ENCODE peak calls at places on chromosomes 3 and 15, in five cellular contexts. I is neural progenitor cell; A is epithelial cell of esophagus; J is transverse colon; F is CD8-positive, alpha-beta T cell. N is an unnamed sample.

GRCh38 chr3:138046084-138046483 is 36.1 kb downstream of the CLDN18 start:
- DNase-seq in F (no peak), J (no peak), A (no peak), I (no peak), N (no peak)

GRCh38 chr15:51332211-51333147 is 5.9 kb downstream of the CYP19A1 start:
- DNase-seq in J (no peak), A (peak; percentile 61), I (no peak), F (no peak), N (no peak)

GRCh38 chr3:8627541-8627940 is 17.1 kb downstream of the SSUH2 start:
- DNase-seq in J (no peak), F (no peak), I (no peak), A (no peak), N (no peak)

GRCh38 chr3:31610700-31611275 is 78.1 kb downstream of the STT3B start:
- DNase-seq in J (no peak), F (no peak), A (peak; percentile 56), I (peak; percentile 28), N (no peak)

GRCh38 chr3:183385698-183386590 is 42.5 kb downstream of the MCF2L2 start:
- DNase-seq in A (peak; percentile 80), I (peak; percentile 81), F (peak; percentile 18), J (peak; percentile 61), N (no peak)

GRCh38 chr3:48928679-48929078 is 10.0 kb downstream of the ARIH2 start:
- DNase-seq in J (no peak), A (no peak), F (no peak), I (no peak), N (no peak)

GRCh38 chr15:74845208-74845568 is 2.2 kb upstream of the ULK3 start:
- DNase-seq in A (no peak), I (no peak), J (no peak), F (peak; percentile 19), N (no peak)

GRCh38 chr3:166488977-166489672 is 651.9 kb upstream of the BCHE start:
- DNase-seq in I (no peak), F (no peak), J (no peak), A (no peak), N (no peak)

GRCh38 chr3:141561426-141562034 is 74.7 kb downstream of the RASA2 start:
- DNase-seq in F (no peak), I (peak; percentile 62), J (peak; percentile 11), A (peak; percentile 73), N (no peak)

GRCh38 chr3:140147965-140148490 is 213.0 kb downstream of the CLSTN2 start:
- DNase-seq in I (no peak), A (no peak), F (no peak), J (no peak), N (no peak)

GRCh38 chr3:58101499-58102370 is 93.5 kb downstream of the FLNB start:
- DNase-seq in A (no peak), J (no peak), F (no peak), I (no peak), N (no peak)

GRCh38 chr15:38440353-38441129 is 13.4 kb upstream of the FAM98B start:
- DNase-seq in J (peak; percentile 33), F (no peak), A (peak; percentile 83), I (peak; percentile 58), N (no peak)

GRCh38 chr3:141051641-141052569 is 758 bp downstream of the SPSB4 start:
- DNase-seq in J (no peak), I (peak; percentile 85), A (no peak), F (no peak), N (no peak)

GRCh38 chr15:25738171-25738792 is 124.8 kb downstream of the ATP10A start:
- DNase-seq in I (no peak), J (no peak), F (no peak), A (peak; percentile 2), N (no peak)

GRCh38 chr3:38521391-38521987 is 25.3 kb downstream of the EXOG start:
- DNase-seq in I (peak; percentile 78), F (peak; percentile 24), A (peak; percentile 75), J (peak; percentile 68), N (no peak)

DNA sequence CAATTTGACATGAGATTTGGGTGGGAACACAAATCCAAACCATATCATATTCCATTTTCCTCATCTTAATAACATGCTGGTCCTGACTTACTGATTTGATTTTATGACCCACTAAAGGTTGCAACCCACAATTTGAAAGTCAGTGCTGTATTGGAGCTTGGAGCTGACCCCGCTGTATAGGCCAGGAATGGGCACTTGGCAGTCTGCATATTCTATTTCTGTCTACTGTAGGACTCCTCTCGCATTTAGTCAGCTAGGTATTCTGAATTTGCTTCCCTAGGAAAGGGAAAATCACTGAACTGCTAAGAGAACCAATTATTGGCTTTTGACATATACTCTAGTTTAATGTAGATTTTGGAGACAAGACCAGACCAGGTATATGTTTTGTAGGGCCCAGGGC is 157.0 kb downstream of the MFSD1 start:
- DNase-seq in I (no peak), J (no peak), A (no peak), F (no peak), N (no peak)
- TF ChIP-seq CTCF in I (no peak), J (no peak), A (no peak), F (no peak), N (no peak)

DNA sequence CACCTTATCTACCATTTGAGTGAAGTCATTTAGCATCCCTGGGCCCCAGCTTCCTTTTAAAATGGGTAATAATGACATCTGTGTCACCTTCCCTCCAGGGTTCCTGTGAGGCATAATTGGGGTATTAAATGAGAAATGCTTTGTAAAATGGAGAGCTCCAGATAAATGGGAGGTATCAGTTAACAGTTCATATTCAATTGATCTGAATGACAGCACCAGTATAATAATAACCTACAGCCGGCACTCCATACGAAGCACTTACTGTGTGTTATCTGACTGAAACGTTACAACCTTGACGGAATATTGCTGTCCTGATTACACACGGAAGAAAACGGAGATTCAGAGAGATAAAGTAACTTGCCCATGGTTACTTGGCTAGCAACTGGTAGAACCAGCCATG is 53.6 kb downstream of the BHLHE40 start:
- DNase-seq in A (no peak), J (no peak), F (no peak), I (no peak), N (no peak)
- TF ChIP-seq CTCF in A (no peak), J (no peak), F (no peak), I (no peak), N (no peak)

GRCh38 chr15:39628131-39628482 is 47.2 kb downstream of the THBS1 start:
- DNase-seq in F (no peak), A (no peak), I (no peak), J (no peak), N (no peak)
- TF ChIP-seq CTCF in F (no peak), A (no peak), I (no peak), J (no peak), N (no peak)

GRCh38 chr3:134333522-134334181 is 40.6 kb downstream of the AMOTL2 start:
- DNase-seq in F (no peak), J (no peak), A (no peak), I (peak; percentile 91), N (no peak)
- TF ChIP-seq CTCF in F (no peak), J (no peak), A (peak; percentile 3), I (peak; percentile 30), N (no peak)

GRCh38 chr3:172329070-172329469 is 119.2 kb downstream of the GHSR start:
- DNase-seq in F (no peak), A (no peak), J (no peak), I (peak; percentile 16), N (no peak)
- TF ChIP-seq CTCF in F (no peak), A (no peak), J (no peak), I (peak; percentile 27), N (no peak)

GRCh38 chr3:190053919-190054672 is 66.6 kb downstream of the P3H2 start:
- DNase-seq in I (no peak), J (no peak), F (no peak), A (peak; percentile 66), N (no peak)
- TF ChIP-seq CTCF in I (no peak), J (no peak), F (no peak), A (peak; percentile 24), N (no peak)

DNA sequence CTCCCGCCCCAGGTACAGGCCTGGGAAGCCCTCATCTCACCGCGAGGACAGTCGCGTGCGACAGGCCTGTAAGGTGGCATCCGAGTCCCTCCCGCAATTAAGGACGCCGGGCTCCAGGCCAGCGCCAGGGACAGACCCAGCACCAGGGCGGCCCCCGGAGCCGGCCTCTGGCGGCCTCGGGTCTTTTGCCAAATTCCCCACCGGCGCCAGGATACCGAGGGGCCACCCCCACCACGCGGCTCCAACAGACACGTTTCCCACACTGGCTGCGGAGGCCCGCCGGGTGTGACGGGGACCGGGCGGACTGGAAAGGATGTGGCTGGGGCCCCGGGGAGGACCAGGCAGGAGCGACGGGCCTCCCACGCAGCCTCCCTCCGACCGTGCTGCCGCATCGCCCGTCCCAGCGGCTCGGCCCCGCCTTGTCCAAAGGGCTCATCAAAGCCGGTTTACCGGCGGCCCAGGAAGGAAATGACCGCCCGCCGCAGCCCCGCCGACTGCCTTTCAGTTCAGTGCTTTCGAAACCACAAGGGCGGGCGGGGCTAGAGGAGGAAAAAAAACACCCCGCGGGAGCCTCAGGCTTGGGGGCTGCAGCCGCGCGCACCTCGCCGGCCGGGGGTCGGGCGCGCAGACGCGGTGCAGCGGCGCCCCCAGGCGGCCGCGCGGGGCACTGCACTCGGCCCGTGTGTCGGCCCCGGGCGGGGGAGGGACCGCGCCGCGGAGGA is 11.2 kb downstream of the XXYLT1 start:
- DNase-seq in I (peak; percentile 96), F (peak; percentile 82), J (peak; percentile 93), A (peak; percentile 83), N (peak; percentile 95)
- TF ChIP-seq CTCF in I (peak; percentile 59), F (peak; percentile 71), J (peak; percentile 68), A (peak; percentile 19), N (no peak)

GRCh38 chr3:19213608-19214220 is 65.4 kb downstream of the KCNH8 start:
- DNase-seq in J (no peak), F (no peak), I (peak; percentile 35), A (no peak), N (no peak)
- TF ChIP-seq CTCF in J (no peak), F (no peak), I (peak; percentile 40), A (no peak), N (no peak)

N was measured in activated B cell treated with CpG ODN at 0.5 μM for 24 hours.